ENCODE peak calls at places on chromosomes 6 and 20, in five cellular contexts. One of them, this sample, is unnamed. For H3K36me3, the result is how much of the 10 kb centered on the place peaks cover.

GRCh38 chr6:84137989-84138575 is 89.4 kb downstream of the CEP162 start:
- DNase-seq in mammary epithelial cell: peak
- DNase-seq in sigmoid colon: no peak
- DNase-seq in small intestine: no peak
- DNase-seq in keratinocyte: no peak
- DNase-seq in this sample: no peak

GRCh38 chr6:105992315-105992961 is 93.7 kb upstream of the PRDM1 start:
- DNase-seq in sigmoid colon: peak
- DNase-seq in mammary epithelial cell: peak
- DNase-seq in keratinocyte: no peak
- DNase-seq in small intestine: peak
- DNase-seq in this sample: peak

GRCh38 chr6:136103763-136104311 is 146.3 kb downstream of the MTFR2 start:
- DNase-seq in sigmoid colon: peak
- DNase-seq in small intestine: no peak
- DNase-seq in mammary epithelial cell: no peak
- DNase-seq in keratinocyte: no peak
- DNase-seq in this sample: no peak

GRCh38 chr20:24746351-24746685 is 202.8 kb upstream of the CST7 start:
- DNase-seq in keratinocyte: peak
- DNase-seq in small intestine: peak
- DNase-seq in sigmoid colon: no peak
- DNase-seq in mammary epithelial cell: peak
- DNase-seq in this sample: no peak

GRCh38 chr20:37096415-37097039 is 730 bp upstream of the RBL1 start:
- DNase-seq in sigmoid colon: no peak
- DNase-seq in small intestine: no peak
- DNase-seq in keratinocyte: no peak
- DNase-seq in mammary epithelial cell: no peak
- DNase-seq in this sample: peak

GRCh38 chr6:53244532-53244931 is 95.9 kb upstream of the GCM1 start:
- DNase-seq in sigmoid colon: no peak
- DNase-seq in mammary epithelial cell: no peak
- DNase-seq in small intestine: no peak
- DNase-seq in keratinocyte: no peak
- DNase-seq in this sample: no peak

GRCh38 chr20:6848992-6849391 is 81.5 kb downstream of the BMP2 start:
- DNase-seq in small intestine: no peak
- DNase-seq in keratinocyte: no peak
- DNase-seq in sigmoid colon: no peak
- DNase-seq in mammary epithelial cell: no peak
- DNase-seq in this sample: no peak

GRCh38 chr20:31841928-31842327 is 3.5 kb downstream of the FOXS1 start:
- DNase-seq in keratinocyte: no peak
- DNase-seq in small intestine: no peak
- DNase-seq in mammary epithelial cell: no peak
- DNase-seq in sigmoid colon: peak
- DNase-seq in this sample: peak

GRCh38 chr6:165571068-165571682 is 91.9 kb downstream of the PDE10A start:
- DNase-seq in keratinocyte: no peak
- DNase-seq in small intestine: no peak
- DNase-seq in sigmoid colon: no peak
- DNase-seq in mammary epithelial cell: no peak
- DNase-seq in this sample: no peak

GRCh38 chr20:25245461-25245860 is 2.4 kb upstream of the PYGB start:
- DNase-seq in small intestine: no peak
- DNase-seq in keratinocyte: no peak
- DNase-seq in sigmoid colon: no peak
- DNase-seq in mammary epithelial cell: no peak
- DNase-seq in this sample: no peak

GRCh38 chr6:133681880-133682279 is 207.0 kb upstream of the TCF21 start:
- DNase-seq in mammary epithelial cell: no peak
- DNase-seq in small intestine: no peak
- DNase-seq in sigmoid colon: no peak
- DNase-seq in keratinocyte: no peak
- DNase-seq in this sample: no peak

GRCh38 chr6:1406306-1407058 is 17.1 kb downstream of the FOXF2 start:
- DNase-seq in keratinocyte: no peak
- DNase-seq in sigmoid colon: no peak
- DNase-seq in small intestine: no peak
- DNase-seq in mammary epithelial cell: no peak
- DNase-seq in this sample: no peak

GRCh38 chr6:156916108-156916801 is 139.1 kb downstream of the ARID1B start:
- DNase-seq in keratinocyte: no peak
- DNase-seq in small intestine: no peak
- DNase-seq in sigmoid colon: no peak
- DNase-seq in mammary epithelial cell: no peak
- DNase-seq in this sample: no peak

GRCh38 chr20:61790116-61790827 is 275.4 kb downstream of the TAF4 start:
- DNase-seq in keratinocyte: no peak
- DNase-seq in sigmoid colon: no peak
- DNase-seq in small intestine: no peak
- DNase-seq in mammary epithelial cell: no peak
- DNase-seq in this sample: no peak

GRCh38 chr20:54212226-54212625 is 4.3 kb downstream of the PFDN4 start:
- DNase-seq in small intestine: no peak
- DNase-seq in keratinocyte: no peak
- DNase-seq in mammary epithelial cell: no peak
- DNase-seq in sigmoid colon: no peak
- DNase-seq in this sample: peak

GRCh38 chr6:41713650-41714291 is 21.6 kb downstream of the TFEB start:
- DNase-seq in small intestine: no peak
- DNase-seq in mammary epithelial cell: peak
- DNase-seq in keratinocyte: no peak
- DNase-seq in sigmoid colon: no peak
- DNase-seq in this sample: no peak

GRCh38 chr6:36130672-36131516 is 581 bp downstream of the MAPK13 start:
- DNase-seq in small intestine: peak
- DNase-seq in mammary epithelial cell: no peak
- DNase-seq in sigmoid colon: peak
- DNase-seq in keratinocyte: no peak
- DNase-seq in this sample: no peak

GRCh38 chr20:39676857-39677351 is 714.8 kb downstream of the DHX35 start:
- DNase-seq in mammary epithelial cell: peak
- DNase-seq in small intestine: peak
- DNase-seq in keratinocyte: no peak
- DNase-seq in sigmoid colon: no peak
- DNase-seq in this sample: peak

GRCh38 chr6:131764350-131764749 is 43.5 kb upstream of the ENPP1 start:
- DNase-seq in sigmoid colon: no peak
- DNase-seq in keratinocyte: no peak
- DNase-seq in small intestine: no peak
- DNase-seq in mammary epithelial cell: no peak
- DNase-seq in this sample: no peak

GRCh38 chr6:142395768-142396231 is 94.0 kb downstream of the ADGRG6 start:
- DNase-seq in mammary epithelial cell: no peak
- DNase-seq in small intestine: peak
- DNase-seq in keratinocyte: no peak
- DNase-seq in sigmoid colon: no peak
- DNase-seq in this sample: peak

GRCh38 chr6:2828629-2829028 is 13.0 kb downstream of the SERPINB1 start:
- DNase-seq in small intestine: no peak
- DNase-seq in keratinocyte: no peak
- DNase-seq in sigmoid colon: no peak
- DNase-seq in mammary epithelial cell: no peak
- DNase-seq in this sample: no peak

GRCh38 chr6:10101551-10102252 is 313.2 kb downstream of the TFAP2A start:
- DNase-seq in mammary epithelial cell: peak
- DNase-seq in small intestine: no peak
- DNase-seq in sigmoid colon: no peak
- DNase-seq in keratinocyte: no peak
- DNase-seq in this sample: no peak

GRCh38 chr6:109071125-109071917 is 23.3 kb downstream of the SESN1 start:
- DNase-seq in sigmoid colon: no peak
- DNase-seq in mammary epithelial cell: no peak
- DNase-seq in small intestine: no peak
- DNase-seq in keratinocyte: no peak
- DNase-seq in this sample: no peak

GRCh38 chr6:152969688-152970418 is 13.0 kb downstream of the FBXO5 start:
- DNase-seq in mammary epithelial cell: no peak
- DNase-seq in small intestine: no peak
- DNase-seq in sigmoid colon: no peak
- DNase-seq in keratinocyte: no peak
- DNase-seq in this sample: no peak
- H3K36me3 ChIP-seq in mammary epithelial cell: under half
- H3K36me3 ChIP-seq in small intestine: under half
- H3K36me3 ChIP-seq in sigmoid colon: half or more
- H3K36me3 ChIP-seq in keratinocyte: under half
- H3K36me3 ChIP-seq in this sample: half or more

DNA sequence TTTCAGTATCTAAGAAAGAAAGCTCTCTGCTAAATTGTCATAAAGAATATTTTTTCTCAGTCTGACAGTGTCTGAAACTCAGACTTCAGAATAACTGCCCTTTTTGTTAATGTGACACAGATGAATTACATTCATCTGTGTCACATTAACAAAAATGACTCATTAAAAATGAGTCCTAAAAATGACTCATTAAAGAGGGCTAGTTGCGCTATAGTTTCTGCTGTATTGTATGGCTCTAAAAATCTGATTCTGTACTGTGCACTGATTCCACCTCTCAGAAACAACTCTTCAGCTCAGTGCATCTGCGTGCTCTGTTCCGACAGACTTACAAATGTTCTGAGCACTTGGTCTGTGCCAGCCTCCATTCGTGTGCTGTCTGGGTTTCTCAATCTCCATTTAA is 15.0 kb downstream of the RNF114 start:
- DNase-seq in small intestine: no peak
- DNase-seq in keratinocyte: no peak
- DNase-seq in mammary epithelial cell: peak
- DNase-seq in sigmoid colon: no peak
- DNase-seq in this sample: no peak
- H3K36me3 ChIP-seq in small intestine: under half
- H3K36me3 ChIP-seq in keratinocyte: under half
- H3K36me3 ChIP-seq in mammary epithelial cell: under half
- H3K36me3 ChIP-seq in sigmoid colon: half or more
- H3K36me3 ChIP-seq in this sample: half or more

GRCh38 chr6:35077006-35077712 is 64.0 kb downstream of the TCP11 start:
- DNase-seq in small intestine: no peak
- DNase-seq in keratinocyte: peak
- DNase-seq in sigmoid colon: peak
- DNase-seq in mammary epithelial cell: peak
- DNase-seq in this sample: no peak
- H3K36me3 ChIP-seq in small intestine: under half
- H3K36me3 ChIP-seq in keratinocyte: under half
- H3K36me3 ChIP-seq in sigmoid colon: half or more
- H3K36me3 ChIP-seq in mammary epithelial cell: under half
- H3K36me3 ChIP-seq in this sample: under half

DNA sequence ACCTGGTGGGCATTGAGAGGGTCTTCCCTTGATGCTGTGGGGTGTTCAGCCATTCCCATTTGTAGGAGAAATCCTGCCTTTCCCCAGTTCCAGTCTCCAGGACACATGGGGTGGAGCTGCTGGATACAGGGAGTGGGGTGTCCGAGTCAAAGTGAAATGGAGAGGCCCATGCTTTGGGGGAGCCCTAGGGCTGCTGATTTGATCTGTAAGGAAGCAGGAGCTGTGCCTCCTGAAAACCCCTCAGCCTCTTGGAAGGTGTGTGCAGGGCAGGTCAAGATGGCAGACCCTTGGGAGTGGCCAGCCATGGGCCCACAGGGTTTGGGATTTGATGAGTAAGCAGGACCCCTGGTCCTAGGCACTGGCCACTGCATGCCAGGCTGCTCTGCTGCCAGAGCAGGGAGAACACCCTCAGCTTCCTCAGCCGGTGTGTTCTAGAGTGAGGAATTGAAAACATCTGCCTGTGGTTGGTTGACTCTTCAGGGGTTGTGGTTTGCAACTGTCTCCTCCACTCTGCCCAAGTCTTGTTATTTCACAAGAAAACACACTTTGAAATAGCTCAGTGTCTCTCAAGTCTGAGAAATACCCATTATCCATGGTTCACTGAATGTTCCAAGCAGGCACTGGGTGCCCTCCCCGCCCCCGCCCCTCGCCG is 81.9 kb downstream of the SERAC1 start:
- DNase-seq in mammary epithelial cell: no peak
- DNase-seq in sigmoid colon: no peak
- DNase-seq in small intestine: no peak
- DNase-seq in keratinocyte: no peak
- DNase-seq in this sample: no peak
- H3K36me3 ChIP-seq in mammary epithelial cell: under half
- H3K36me3 ChIP-seq in sigmoid colon: under half
- H3K36me3 ChIP-seq in small intestine: under half
- H3K36me3 ChIP-seq in keratinocyte: under half
- H3K36me3 ChIP-seq in this sample: half or more

DNA sequence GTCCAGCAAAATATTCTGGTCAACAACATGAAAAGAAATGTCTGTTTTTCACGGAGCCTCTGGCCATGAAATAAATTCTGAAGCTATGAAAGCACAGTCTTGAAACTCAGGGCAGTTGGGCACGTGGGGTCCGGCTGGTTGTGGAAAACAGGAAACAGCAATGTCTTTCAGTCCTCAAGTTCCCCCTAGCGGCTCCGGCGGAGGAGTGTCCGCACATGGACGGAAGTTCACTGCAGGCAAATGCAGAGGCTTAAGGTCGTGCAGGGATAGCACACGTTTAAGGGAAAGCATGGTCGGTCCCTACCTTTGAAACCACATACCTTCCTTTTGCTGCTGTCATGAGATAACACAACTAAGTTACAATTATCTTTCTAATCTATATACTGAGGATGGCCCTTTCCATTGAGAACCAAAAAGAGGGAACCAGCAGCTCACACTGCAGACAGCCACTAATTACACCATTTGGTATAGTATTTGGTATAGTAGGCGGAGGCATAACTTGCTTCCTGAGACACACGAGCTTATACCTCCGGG is 52.5 kb upstream of the NFATC2 start:
- DNase-seq in small intestine: peak
- DNase-seq in keratinocyte: peak
- DNase-seq in mammary epithelial cell: peak
- DNase-seq in sigmoid colon: peak
- DNase-seq in this sample: peak
- H3K36me3 ChIP-seq in small intestine: under half
- H3K36me3 ChIP-seq in keratinocyte: under half
- H3K36me3 ChIP-seq in mammary epithelial cell: under half
- H3K36me3 ChIP-seq in sigmoid colon: under half
- H3K36me3 ChIP-seq in this sample: under half

DNA sequence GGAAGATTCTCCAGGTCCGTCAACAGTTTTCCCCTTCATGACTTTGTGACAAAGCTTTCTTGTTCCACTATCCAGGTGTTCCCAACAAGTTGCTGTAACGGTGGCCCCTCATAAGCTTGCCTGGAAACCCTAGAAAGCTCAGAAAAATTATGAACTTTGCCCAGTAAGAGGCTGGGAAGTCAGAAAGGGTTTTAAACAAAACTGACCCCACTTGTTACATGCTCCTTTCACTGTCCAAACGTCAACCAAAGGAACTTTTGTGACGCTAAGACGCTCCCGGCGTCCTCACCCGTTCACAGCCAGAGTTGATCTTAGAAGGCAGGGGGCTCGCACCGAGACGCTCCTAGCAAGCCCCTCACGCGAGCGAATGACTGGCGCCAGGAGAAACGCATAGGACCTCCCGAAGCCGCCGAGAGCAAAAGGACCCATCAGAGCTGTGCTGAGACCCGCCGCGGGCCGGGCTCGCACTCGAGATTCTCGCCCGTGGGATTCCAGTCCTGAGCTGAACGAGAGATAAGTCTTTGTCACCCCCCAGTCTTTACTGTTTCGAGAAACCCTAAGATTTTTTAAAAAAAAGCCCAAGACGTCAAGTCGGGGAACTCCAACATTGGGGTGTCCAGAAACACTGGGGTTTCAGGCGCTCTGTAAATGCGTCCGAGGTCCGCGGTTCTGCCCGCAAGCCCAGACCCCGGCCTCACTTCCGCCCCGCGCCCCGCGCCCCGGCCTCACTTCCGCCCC is 541 bp upstream of the ACAT2 start:
- DNase-seq in sigmoid colon: peak
- DNase-seq in mammary epithelial cell: peak
- DNase-seq in small intestine: peak
- DNase-seq in keratinocyte: no peak
- DNase-seq in this sample: peak
- H3K36me3 ChIP-seq in sigmoid colon: under half
- H3K36me3 ChIP-seq in mammary epithelial cell: under half
- H3K36me3 ChIP-seq in small intestine: under half
- H3K36me3 ChIP-seq in keratinocyte: under half
- H3K36me3 ChIP-seq in this sample: half or more

This sample was measured in SJCRH30.